ENCODE peak calls at places on chromosomes 1 and 21, in five cellular contexts. One of them, this sample, is unnamed.

GRCh38 chr1:234610061-234610581 is at the start of gene IRF2BP2:
- DNase-seq in Peyer's patch: peak; percentile 91
- DNase-seq in HFF-Myc: no peak
- DNase-seq in OCI-LY7: peak; percentile 89
- DNase-seq in Caco-2: peak; percentile 92
- DNase-seq in this sample: no peak

GRCh38 chr1:247332901-247333361 is 1.3 kb upstream of the ZNF496 start:
- DNase-seq in Peyer's patch: no peak
- DNase-seq in OCI-LY7: no peak
- DNase-seq in Caco-2: peak; percentile 5
- DNase-seq in HFF-Myc: no peak
- DNase-seq in this sample: no peak

GRCh38 chr1:109634771-109635750 is 15.4 kb downstream of the AMPD2 start:
- DNase-seq in Peyer's patch: peak; percentile 46
- DNase-seq in HFF-Myc: no peak
- DNase-seq in Caco-2: no peak
- DNase-seq in OCI-LY7: no peak
- DNase-seq in this sample: no peak

GRCh38 chr1:236438614-236439013 is 44.5 kb downstream of the EDARADD start:
- DNase-seq in Caco-2: no peak
- DNase-seq in Peyer's patch: no peak
- DNase-seq in OCI-LY7: no peak
- DNase-seq in HFF-Myc: no peak
- DNase-seq in this sample: no peak

GRCh38 chr1:240941706-240942370 is 329.9 kb upstream of the GREM2 start:
- DNase-seq in Peyer's patch: no peak
- DNase-seq in Caco-2: no peak
- DNase-seq in HFF-Myc: no peak
- DNase-seq in OCI-LY7: no peak
- DNase-seq in this sample: no peak

GRCh38 chr1:112710159-112710558 is 3.2 kb upstream of the RHOC start:
- DNase-seq in OCI-LY7: no peak
- DNase-seq in Peyer's patch: no peak
- DNase-seq in HFF-Myc: no peak
- DNase-seq in Caco-2: no peak
- DNase-seq in this sample: no peak

GRCh38 chr21:28832013-28832714 is 160.5 kb downstream of the LTN1 start:
- DNase-seq in OCI-LY7: no peak
- DNase-seq in HFF-Myc: no peak
- DNase-seq in Caco-2: no peak
- DNase-seq in Peyer's patch: no peak
- DNase-seq in this sample: no peak

GRCh38 chr1:167905671-167906070 is 8.3 kb downstream of the ADCY10 start:
- DNase-seq in Caco-2: no peak
- DNase-seq in HFF-Myc: no peak
- DNase-seq in Peyer's patch: no peak
- DNase-seq in OCI-LY7: no peak
- DNase-seq in this sample: no peak

GRCh38 chr1:217660353-217661062 is 29.4 kb downstream of the SPATA17 start:
- DNase-seq in OCI-LY7: peak; percentile 10
- DNase-seq in Caco-2: no peak
- DNase-seq in HFF-Myc: peak; percentile 66
- DNase-seq in Peyer's patch: no peak
- DNase-seq in this sample: peak; percentile 25

GRCh38 chr1:153599847-153600246 is 13.1 kb downstream of the S100A16 start:
- DNase-seq in Caco-2: no peak
- DNase-seq in Peyer's patch: no peak
- DNase-seq in OCI-LY7: no peak
- DNase-seq in HFF-Myc: no peak
- DNase-seq in this sample: no peak

GRCh38 chr1:208475449-208475848 is 231.3 kb upstream of the PLXNA2 start:
- DNase-seq in OCI-LY7: no peak
- DNase-seq in Caco-2: no peak
- DNase-seq in Peyer's patch: no peak
- DNase-seq in HFF-Myc: no peak
- DNase-seq in this sample: no peak

GRCh38 chr1:117161887-117162286 is 40.3 kb upstream of the TRIM45 start:
- DNase-seq in OCI-LY7: no peak
- DNase-seq in Caco-2: peak; percentile 16
- DNase-seq in HFF-Myc: no peak
- DNase-seq in Peyer's patch: no peak
- DNase-seq in this sample: no peak

GRCh38 chr1:89607888-89608626 is 24.9 kb upstream of the LRRC8C start:
- DNase-seq in OCI-LY7: no peak
- DNase-seq in Caco-2: no peak
- DNase-seq in Peyer's patch: no peak
- DNase-seq in HFF-Myc: no peak
- DNase-seq in this sample: no peak

GRCh38 chr1:200194477-200194876 is 167.0 kb downstream of the NR5A2 start:
- DNase-seq in Caco-2: no peak
- DNase-seq in HFF-Myc: no peak
- DNase-seq in OCI-LY7: no peak
- DNase-seq in Peyer's patch: no peak
- DNase-seq in this sample: no peak

GRCh38 chr1:226639631-226640061 is 91.1 kb downstream of the STUM start:
- DNase-seq in Peyer's patch: peak; percentile 34
- DNase-seq in HFF-Myc: no peak
- DNase-seq in OCI-LY7: no peak
- DNase-seq in Caco-2: no peak
- DNase-seq in this sample: no peak

GRCh38 chr1:165353731-165354671 is 2.5 kb downstream of the LMX1A start:
- DNase-seq in Peyer's patch: no peak
- DNase-seq in Caco-2: no peak
- DNase-seq in HFF-Myc: no peak
- DNase-seq in OCI-LY7: no peak
- DNase-seq in this sample: no peak

GRCh38 chr1:19737413-19737812 is 62.3 kb downstream of the TMCO4 start:
- DNase-seq in Caco-2: peak; percentile 16
- DNase-seq in Peyer's patch: no peak
- DNase-seq in HFF-Myc: no peak
- DNase-seq in OCI-LY7: no peak
- DNase-seq in this sample: no peak

GRCh38 chr1:68221971-68222355 is 10.4 kb downstream of the WLS start:
- DNase-seq in OCI-LY7: no peak
- DNase-seq in Peyer's patch: no peak
- DNase-seq in HFF-Myc: no peak
- DNase-seq in Caco-2: no peak
- DNase-seq in this sample: no peak

GRCh38 chr1:14907416-14907815 is 246.1 kb upstream of the TMEM51 start:
- DNase-seq in OCI-LY7: no peak
- DNase-seq in Caco-2: no peak
- DNase-seq in Peyer's patch: no peak
- DNase-seq in HFF-Myc: no peak
- DNase-seq in this sample: no peak

GRCh38 chr1:40664167-40664537 is 1.3 kb downstream of the RIMS3 start:
- DNase-seq in HFF-Myc: no peak
- DNase-seq in Peyer's patch: no peak
- DNase-seq in OCI-LY7: peak; percentile 58
- DNase-seq in Caco-2: no peak
- DNase-seq in this sample: no peak

GRCh38 chr1:155125511-155125945 is 2.1 kb upstream of the EFNA1 start:
- DNase-seq in HFF-Myc: no peak
- DNase-seq in OCI-LY7: no peak
- DNase-seq in Caco-2: peak; percentile 47
- DNase-seq in Peyer's patch: peak; percentile 61
- DNase-seq in this sample: no peak

GRCh38 chr1:197614916-197615692 is 160.2 kb downstream of the DENND1B start:
- DNase-seq in OCI-LY7: peak; percentile 53
- DNase-seq in Peyer's patch: no peak
- DNase-seq in HFF-Myc: peak; percentile 27
- DNase-seq in Caco-2: peak; percentile 44
- DNase-seq in this sample: peak; percentile 28

GRCh38 chr1:60692031-60692430 is 390.3 kb upstream of the NFIA start:
- DNase-seq in HFF-Myc: no peak
- DNase-seq in Caco-2: no peak
- DNase-seq in Peyer's patch: no peak
- DNase-seq in OCI-LY7: no peak
- DNase-seq in this sample: no peak

GRCh38 chr1:21100496-21100895 is 76.2 kb downstream of the EIF4G3 start:
- DNase-seq in OCI-LY7: no peak
- DNase-seq in Peyer's patch: no peak
- DNase-seq in Caco-2: no peak
- DNase-seq in HFF-Myc: no peak
- DNase-seq in this sample: no peak

GRCh38 chr1:245298781-245299180 is 144.0 kb downstream of the KIF26B start:
- DNase-seq in Caco-2: no peak
- DNase-seq in Peyer's patch: no peak
- DNase-seq in HFF-Myc: peak; percentile 40
- DNase-seq in OCI-LY7: no peak
- DNase-seq in this sample: peak; percentile 91

GRCh38 chr1:226438007-226438406 is 30.1 kb upstream of the PARP1 start:
- DNase-seq in HFF-Myc: no peak
- DNase-seq in Peyer's patch: no peak
- DNase-seq in OCI-LY7: no peak
- DNase-seq in Caco-2: no peak
- DNase-seq in this sample: no peak

GRCh38 chr1:3695326-3696217 is 43.3 kb downstream of the TP73 start:
- DNase-seq in HFF-Myc: no peak
- DNase-seq in Caco-2: peak; percentile 51
- DNase-seq in OCI-LY7: peak; percentile 30
- DNase-seq in Peyer's patch: peak; percentile 65
- DNase-seq in this sample: no peak

GRCh38 chr1:209080170-209080781 is 503.2 kb upstream of the CAMK1G start:
- DNase-seq in Peyer's patch: no peak
- DNase-seq in Caco-2: no peak
- DNase-seq in OCI-LY7: no peak
- DNase-seq in HFF-Myc: no peak
- DNase-seq in this sample: no peak

GRCh38 chr1:44830900-44831304 is 12.2 kb downstream of the PTCH2 start:
- DNase-seq in Caco-2: no peak
- DNase-seq in OCI-LY7: no peak
- DNase-seq in HFF-Myc: no peak
- DNase-seq in Peyer's patch: no peak
- DNase-seq in this sample: no peak

GRCh38 chr1:243268751-243269460 is 13.1 kb downstream of the SDCCAG8 start:
- DNase-seq in Caco-2: peak; percentile 28
- DNase-seq in HFF-Myc: no peak
- DNase-seq in Peyer's patch: no peak
- DNase-seq in OCI-LY7: no peak
- DNase-seq in this sample: peak; percentile 6

GRCh38 chr21:40752125-40752524 is 94.8 kb downstream of the DSCAM start:
- DNase-seq in HFF-Myc: no peak
- DNase-seq in Peyer's patch: no peak
- DNase-seq in Caco-2: no peak
- DNase-seq in OCI-LY7: no peak
- DNase-seq in this sample: no peak

GRCh38 chr1:59526240-59526639 is 229.3 kb downstream of the FGGY start:
- DNase-seq in OCI-LY7: no peak
- DNase-seq in Peyer's patch: no peak
- DNase-seq in HFF-Myc: no peak
- DNase-seq in Caco-2: no peak
- DNase-seq in this sample: no peak

GRCh38 chr1:218164111-218164929 is 120.8 kb upstream of the RRP15 start:
- DNase-seq in Caco-2: peak; percentile 35
- DNase-seq in Peyer's patch: peak; percentile 57
- DNase-seq in OCI-LY7: peak; percentile 63
- DNase-seq in HFF-Myc: no peak
- DNase-seq in this sample: peak; percentile 39

GRCh38 chr1:91502882-91503184 is 2.2 kb downstream of the CDC7 start:
- DNase-seq in Caco-2: no peak
- DNase-seq in OCI-LY7: peak; percentile 61
- DNase-seq in HFF-Myc: no peak
- DNase-seq in Peyer's patch: no peak
- DNase-seq in this sample: no peak
- TF ChIP-seq CTCF in Caco-2: no peak
- TF ChIP-seq CTCF in OCI-LY7: peak; percentile 78
- TF ChIP-seq CTCF in HFF-Myc: no peak
- TF ChIP-seq CTCF in Peyer's patch: no peak
- TF ChIP-seq CTCF in this sample: no peak

DNA sequence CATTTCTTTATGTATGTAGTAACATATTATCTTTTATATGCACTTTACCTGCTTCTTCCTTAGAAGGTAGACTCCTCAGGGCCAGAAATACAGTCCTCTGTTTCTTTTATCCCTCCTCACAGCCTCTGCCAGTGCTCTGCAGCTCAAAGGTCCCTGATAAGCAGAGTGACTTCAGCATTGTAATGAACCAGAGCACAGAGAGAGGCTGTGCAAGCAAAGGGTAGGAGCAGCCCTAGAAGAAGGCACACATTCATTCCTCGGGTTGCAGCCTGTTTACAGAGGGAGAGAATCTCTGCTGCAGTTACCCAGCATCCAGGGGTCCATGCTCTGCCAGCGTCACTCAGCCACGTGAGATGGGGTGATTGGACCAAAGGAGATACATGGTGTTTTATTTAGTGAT is 101.1 kb downstream of the RHOU start:
- DNase-seq in HFF-Myc: no peak
- DNase-seq in Caco-2: peak; percentile 60
- DNase-seq in OCI-LY7: no peak
- DNase-seq in Peyer's patch: peak; percentile 63
- DNase-seq in this sample: no peak
- H3K4me3 ChIP-seq in HFF-Myc: no peak overlapping the region
- H3K4me3 ChIP-seq in Caco-2: peak overlapping the region; percentile 20
- H3K4me3 ChIP-seq in OCI-LY7: no peak overlapping the region
- H3K4me3 ChIP-seq in Peyer's patch: no peak overlapping the region
- H3K4me3 ChIP-seq in this sample: no peak overlapping the region

DNA sequence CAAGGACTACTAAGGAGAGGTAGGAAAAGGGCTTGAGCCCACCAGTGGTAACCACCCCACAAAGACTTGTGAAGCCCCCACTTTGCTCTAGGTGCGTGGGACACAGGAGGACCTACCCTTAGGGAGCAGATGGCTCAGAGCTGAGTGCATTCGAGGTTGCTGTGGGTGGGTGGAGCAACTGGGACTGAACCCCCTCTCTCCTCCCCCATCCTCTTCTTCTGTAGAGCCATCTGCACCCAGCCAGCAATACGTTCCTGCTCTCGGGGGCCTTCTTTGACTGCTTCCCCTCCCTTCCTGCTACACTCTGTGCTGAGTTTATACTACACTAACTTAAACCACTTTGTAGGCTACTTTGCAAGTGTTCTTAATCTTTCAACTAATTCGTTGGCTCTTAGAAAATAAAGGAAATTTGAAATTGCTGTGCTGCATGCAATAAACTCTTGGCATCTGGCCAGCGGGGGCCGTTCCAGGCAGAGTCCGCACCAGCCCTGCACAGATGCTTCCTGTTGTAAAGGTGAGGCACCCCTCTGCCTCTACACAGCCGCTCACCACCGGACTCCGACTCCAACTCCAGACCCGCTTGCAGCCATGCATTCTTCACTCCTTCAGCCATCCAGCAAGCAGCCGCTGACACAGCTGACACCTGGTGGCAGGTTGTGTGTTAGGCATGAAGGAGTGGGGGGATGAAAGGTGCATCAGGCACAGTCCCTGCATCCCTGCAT is 57.2 kb downstream of the GLIS1 start:
- DNase-seq in OCI-LY7: peak; percentile 40
- DNase-seq in Peyer's patch: peak; percentile 71
- DNase-seq in HFF-Myc: no peak
- DNase-seq in Caco-2: peak; percentile 66
- DNase-seq in this sample: peak; percentile 22
- TF ChIP-seq CTCF in OCI-LY7: peak; percentile 69
- TF ChIP-seq CTCF in Peyer's patch: peak; percentile 55
- TF ChIP-seq CTCF in HFF-Myc: peak; percentile 51
- TF ChIP-seq CTCF in Caco-2: peak; percentile 62
- TF ChIP-seq CTCF in this sample: peak; percentile 97

GRCh38 chr1:210360852-210361477 is 32.3 kb downstream of the HHAT start:
- DNase-seq in OCI-LY7: peak; percentile 33
- DNase-seq in HFF-Myc: no peak
- DNase-seq in Peyer's patch: no peak
- DNase-seq in Caco-2: peak; percentile 41
- DNase-seq in this sample: no peak
- H3K4me3 ChIP-seq in OCI-LY7: no peak overlapping the region
- H3K4me3 ChIP-seq in HFF-Myc: no peak overlapping the region
- H3K4me3 ChIP-seq in Peyer's patch: no peak overlapping the region
- H3K4me3 ChIP-seq in Caco-2: no peak overlapping the region
- H3K4me3 ChIP-seq in this sample: no peak overlapping the region

GRCh38 chr1:166839600-166840308 is 479 bp downstream of the POGK start:
- DNase-seq in OCI-LY7: peak; percentile 64
- DNase-seq in Peyer's patch: peak; percentile 81
- DNase-seq in HFF-Myc: no peak
- DNase-seq in Caco-2: peak; percentile 64
- DNase-seq in this sample: no peak
- TF ChIP-seq CTCF in OCI-LY7: peak; percentile 50
- TF ChIP-seq CTCF in Peyer's patch: peak; percentile 22
- TF ChIP-seq CTCF in HFF-Myc: peak; percentile 17
- TF ChIP-seq CTCF in Caco-2: no peak
- TF ChIP-seq CTCF in this sample: peak; percentile 45